ENCODE peak calls at places on chromosomes 11 and 22, in four cellular contexts. D is astrocyte of the cerebellum; M is stimulated activated CD4-positive, alpha-beta T cell treated with anti-CD3 and anti-CD28 coated beads, TNF-alpha, amount 100 ng/mL, for 4 hours; F is transverse colon. W is an unnamed sample.

GRCh38 chr22:20656902-20657836 is 116.7 kb upstream of the SERPIND1 start:
- DNase-seq in F (no peak), M (no peak), D (no peak), W (no peak)

GRCh38 chr11:119056397-119056999 is 507 bp downstream of the HYOU1 start:
- DNase-seq in D (no peak), M (peak; percentile 23), F (peak; percentile 70), W (no peak)

GRCh38 chr11:17542249-17542648 is 2.0 kb downstream of the USH1C start:
- DNase-seq in F (peak; percentile 86), D (no peak), M (no peak), W (no peak)

GRCh38 chr11:17719940-17720795 is 797 bp downstream of the MYOD1 start:
- DNase-seq in F (no peak), D (no peak), M (no peak), W (no peak)

GRCh38 chr22:23565942-23566715 is 14.0 kb downstream of the IGLL1 start:
- DNase-seq in F (no peak), D (no peak), M (no peak), W (no peak)

GRCh38 chr11:61618991-61619390 is 38.1 kb upstream of the SYT7 start:
- DNase-seq in D (no peak), M (no peak), F (no peak), W (no peak)

GRCh38 chr11:17779861-17780594 is 45.4 kb downstream of the KCNC1 start:
- DNase-seq in D (no peak), F (no peak), M (no peak), W (no peak)

GRCh38 chr11:61529537-61530225 is 21.1 kb downstream of the LRRC10B start:
- DNase-seq in M (no peak), F (no peak), D (no peak), W (no peak)

GRCh38 chr11:91104237-91104636 is 881.4 kb upstream of the CHORDC1 start:
- DNase-seq in D (peak; percentile 43), M (no peak), F (no peak), W (no peak)

GRCh38 chr11:31887180-31887579 is 76.1 kb upstream of the PAX6 start:
- DNase-seq in M (no peak), F (no peak), D (no peak), W (no peak)

W was measured in NCI-H748 treated with DMSO at 0.1 percent for 48 hours.